ENCODE peak calls at places on chromosomes 4 and X, in eight cellular contexts. N, J, H, L, P, M, K and V are unnamed samples.

GRCh38 chrX:108122748-108123147 is 31.2 kb downstream of the ATG4A start:
- DNase-seq in N (no peak), J (no peak), H (no peak), L (no peak), P (no peak), M (peak), K (no peak), V (no peak)

GRCh38 chr4:23422878-23423277 is 467.0 kb downstream of the PPARGC1A start:
- DNase-seq in N (no peak), J (no peak), H (peak), L (no peak), P (no peak), M (no peak), K (no peak), V (no peak)

GRCh38 chrX:134604701-134605271 is 53.5 kb downstream of the PLAC1 start:
- DNase-seq in N (peak), J (peak), H (no peak), L (peak), P (peak), M (peak), K (no peak), V (no peak)

GRCh38 chr4:69156913-69157312 is 57.6 kb downstream of the UGT2B11 start:
- DNase-seq in N (peak), J (no peak), H (no peak), L (no peak), P (no peak), M (no peak), K (no peak), V (no peak)

GRCh38 chr4:115113382-115114106 is at the start of gene NDST4:
- DNase-seq in N (peak), J (no peak), H (no peak), L (peak), P (no peak), M (no peak), K (no peak), V (peak)

GRCh38 chr4:175139205-175139604 is 221.0 kb downstream of the ADAM29 start:
- DNase-seq in N (no peak), J (no peak), H (no peak), L (no peak), P (no peak), M (no peak), K (no peak), V (no peak)

GRCh38 chr4:175386776-175387507 is 425.1 kb downstream of the GPM6A start:
- DNase-seq in N (peak), J (no peak), H (no peak), L (no peak), P (no peak), M (no peak), K (no peak), V (no peak)

GRCh38 chrX:41616935-41617334 is 71.8 kb upstream of the GPR34 start:
- DNase-seq in N (no peak), J (no peak), H (peak), L (no peak), P (no peak), M (no peak), K (no peak), V (peak)

GRCh38 chr4:156291317-156291716 is 337.7 kb upstream of the CTSO start:
- DNase-seq in N (no peak), J (peak), H (no peak), L (peak), P (peak), M (peak), K (no peak), V (no peak)

GRCh38 chr4:36000941-36001557 is 243.3 kb downstream of the ARAP2 start:
- DNase-seq in N (no peak), J (no peak), H (no peak), L (no peak), P (no peak), M (no peak), K (no peak), V (no peak)

GRCh38 chr4:21046121-21046520 is 345.9 kb downstream of the PACRGL start:
- DNase-seq in N (no peak), J (no peak), H (no peak), L (no peak), P (no peak), M (peak), K (no peak), V (no peak)

GRCh38 chrX:140157611-140158010 is 192.3 kb upstream of the CXorf66 start:
- DNase-seq in N (no peak), J (no peak), H (peak), L (no peak), P (peak), M (no peak), K (no peak), V (no peak)

GRCh38 chr4:186932631-186933150 is 209.0 kb upstream of the FAT1 start:
- DNase-seq in N (no peak), J (peak), H (no peak), L (no peak), P (peak), M (no peak), K (no peak), V (no peak)

GRCh38 chr4:149426461-149426860 is 389.2 kb downstream of the IQCM start:
- DNase-seq in N (no peak), J (peak), H (no peak), L (no peak), P (no peak), M (no peak), K (no peak), V (no peak)

GRCh38 chr4:2333916-2334644 is 72.2 kb upstream of the MXD4 start:
- DNase-seq in N (no peak), J (no peak), H (peak), L (no peak), P (no peak), M (no peak), K (peak), V (no peak)

GRCh38 chrX:142873214-142873613 is 152.5 kb upstream of the SPANXN4 start:
- DNase-seq in N (no peak), J (no peak), H (no peak), L (no peak), P (no peak), M (no peak), K (no peak), V (no peak)